ENCODE peak calls at places on chromosomes 7 and 10, in four cellular contexts. One of them, this sample, is unnamed.

GRCh38 chr7:129315916-129316315 is 91.1 kb downstream of the AHCYL2 start:
- DNase-seq in transverse colon: no peak
- DNase-seq in upper lobe of left lung: no peak
- DNase-seq in stomach: no peak
- DNase-seq in this sample: no peak

GRCh38 chr7:113751547-113751946 is 167.3 kb downstream of the PPP1R3A start:
- DNase-seq in transverse colon: no peak
- DNase-seq in upper lobe of left lung: no peak
- DNase-seq in stomach: no peak
- DNase-seq in this sample: no peak

GRCh38 chr10:95133997-95134396 is 60.0 kb upstream of the ACSM6 start:
- DNase-seq in transverse colon: no peak
- DNase-seq in upper lobe of left lung: no peak
- DNase-seq in stomach: no peak
- DNase-seq in this sample: no peak

GRCh38 chr10:103776878-103777591 is 78.3 kb downstream of the SH3PXD2A start:
- DNase-seq in transverse colon: no peak
- DNase-seq in upper lobe of left lung: no peak
- DNase-seq in stomach: no peak
- DNase-seq in this sample: no peak

GRCh38 chr10:15853800-15854199 is 6.5 kb downstream of the MINDY3 start:
- DNase-seq in transverse colon: no peak
- DNase-seq in upper lobe of left lung: no peak
- DNase-seq in stomach: no peak
- DNase-seq in this sample: no peak

GRCh38 chr7:16055263-16055976 is 365.9 kb downstream of the CRPPA start:
- DNase-seq in transverse colon: no peak
- DNase-seq in upper lobe of left lung: no peak
- DNase-seq in stomach: no peak
- DNase-seq in this sample: no peak

GRCh38 chr10:43905502-43906236 is 257.0 kb upstream of the ZNF32 start:
- DNase-seq in transverse colon: no peak
- DNase-seq in upper lobe of left lung: no peak
- DNase-seq in stomach: no peak
- DNase-seq in this sample: no peak

GRCh38 chr10:3486346-3487065 is 298.5 kb downstream of the KLF6 start:
- DNase-seq in transverse colon: peak; percentile 92
- DNase-seq in upper lobe of left lung: peak; percentile 85
- DNase-seq in stomach: peak; percentile 74
- DNase-seq in this sample: no peak

GRCh38 chr7:76282344-76283253 is 19.9 kb upstream of the HSPB1 start:
- DNase-seq in transverse colon: no peak
- DNase-seq in upper lobe of left lung: no peak
- DNase-seq in stomach: no peak
- DNase-seq in this sample: no peak

GRCh38 chr7:11648980-11649379 is 183.0 kb downstream of the THSD7A start:
- DNase-seq in transverse colon: no peak
- DNase-seq in upper lobe of left lung: no peak
- DNase-seq in stomach: no peak
- DNase-seq in this sample: no peak

GRCh38 chr10:31262672-31263071 is 56.3 kb upstream of the ZEB1 start:
- DNase-seq in transverse colon: no peak
- DNase-seq in upper lobe of left lung: no peak
- DNase-seq in stomach: no peak
- DNase-seq in this sample: no peak

GRCh38 chr7:121076350-121077164 is 88.0 kb downstream of the CPED1 start:
- DNase-seq in transverse colon: no peak
- DNase-seq in upper lobe of left lung: no peak
- DNase-seq in stomach: no peak
- DNase-seq in this sample: no peak

GRCh38 chr10:314871-315270 is 179.6 kb downstream of the ZMYND11 start:
- DNase-seq in transverse colon: no peak
- DNase-seq in upper lobe of left lung: no peak
- DNase-seq in stomach: no peak
- DNase-seq in this sample: no peak

GRCh38 chr7:24457215-24457549 is 116.1 kb upstream of the PALS2 start:
- DNase-seq in transverse colon: no peak
- DNase-seq in upper lobe of left lung: no peak
- DNase-seq in stomach: no peak
- DNase-seq in this sample: no peak

GRCh38 chr7:6648815-6649104 is 11.6 kb downstream of the ZNF316 start:
- DNase-seq in transverse colon: no peak
- DNase-seq in upper lobe of left lung: no peak
- DNase-seq in stomach: no peak
- DNase-seq in this sample: peak; percentile 37

GRCh38 chr7:131365876-131366275 is 38.2 kb downstream of the MKLN1 start:
- DNase-seq in transverse colon: no peak
- DNase-seq in upper lobe of left lung: no peak
- DNase-seq in stomach: no peak
- DNase-seq in this sample: no peak

GRCh38 chr7:93902777-93903423 is 3.5 kb upstream of the GNGT1 start:
- DNase-seq in transverse colon: no peak
- DNase-seq in upper lobe of left lung: no peak
- DNase-seq in stomach: no peak
- DNase-seq in this sample: no peak

GRCh38 chr7:106346678-106347217 is 62.0 kb upstream of the NAMPT start:
- DNase-seq in transverse colon: no peak
- DNase-seq in upper lobe of left lung: peak; percentile 36
- DNase-seq in stomach: no peak
- DNase-seq in this sample: no peak

GRCh38 chr10:31146496-31147219 is 115.0 kb upstream of the ZNF438 start:
- DNase-seq in transverse colon: no peak
- DNase-seq in upper lobe of left lung: no peak
- DNase-seq in stomach: no peak
- DNase-seq in this sample: no peak

GRCh38 chr10:5618829-5619228 is 47.6 kb downstream of the ASB13 start:
- DNase-seq in transverse colon: no peak
- DNase-seq in upper lobe of left lung: no peak
- DNase-seq in stomach: no peak
- DNase-seq in this sample: no peak

GRCh38 chr10:1525354-1526162 is 211.8 kb downstream of the ADARB2 start:
- DNase-seq in transverse colon: no peak
- DNase-seq in upper lobe of left lung: no peak
- DNase-seq in stomach: no peak
- DNase-seq in this sample: no peak

GRCh38 chr7:137345799-137346449 is 2.4 kb upstream of the PTN start:
- DNase-seq in transverse colon: no peak
- DNase-seq in upper lobe of left lung: no peak
- DNase-seq in stomach: no peak
- DNase-seq in this sample: no peak

GRCh38 chr10:120948889-120949382 is 97.8 kb downstream of the WDR11 start:
- DNase-seq in transverse colon: peak; percentile 69
- DNase-seq in upper lobe of left lung: no peak
- DNase-seq in stomach: peak; percentile 71
- DNase-seq in this sample: no peak

GRCh38 chr10:124414077-124414476 is 4.6 kb downstream of the OAT start:
- DNase-seq in transverse colon: no peak
- DNase-seq in upper lobe of left lung: no peak
- DNase-seq in stomach: no peak
- DNase-seq in this sample: no peak

GRCh38 chr10:105925045-105925785 is 1239.3 kb downstream of the SORCS1 start:
- DNase-seq in transverse colon: no peak
- DNase-seq in upper lobe of left lung: no peak
- DNase-seq in stomach: no peak
- DNase-seq in this sample: no peak

GRCh38 chr7:55345292-55345691 is 19.8 kb upstream of the LANCL2 start:
- DNase-seq in transverse colon: no peak
- DNase-seq in upper lobe of left lung: no peak
- DNase-seq in stomach: no peak
- DNase-seq in this sample: no peak

GRCh38 chr7:30681262-30682130 is 760 bp downstream of the CRHR2 start:
- DNase-seq in transverse colon: no peak
- DNase-seq in upper lobe of left lung: no peak
- DNase-seq in stomach: no peak
- DNase-seq in this sample: no peak

GRCh38 chr7:116772926-116773749 is 89.2 kb upstream of the CAPZA2 start:
- DNase-seq in transverse colon: no peak
- DNase-seq in upper lobe of left lung: no peak
- DNase-seq in stomach: no peak
- DNase-seq in this sample: no peak

GRCh38 chr10:42924484-42924883 is 141.9 kb downstream of the BMS1 start:
- DNase-seq in transverse colon: no peak
- DNase-seq in upper lobe of left lung: no peak
- DNase-seq in stomach: no peak
- DNase-seq in this sample: no peak

GRCh38 chr10:92480422-92480821 is 93.5 kb downstream of the IDE start:
- DNase-seq in transverse colon: no peak
- DNase-seq in upper lobe of left lung: no peak
- DNase-seq in stomach: no peak
- DNase-seq in this sample: no peak

GRCh38 chr10:59905066-59905734 is 1.2 kb downstream of the CCDC6 start:
- DNase-seq in transverse colon: peak; percentile 59
- DNase-seq in upper lobe of left lung: peak; percentile 49
- DNase-seq in stomach: peak; percentile 46
- DNase-seq in this sample: no peak

GRCh38 chr7:6293202-6293601 is 20.8 kb upstream of the CYTH3 start:
- DNase-seq in transverse colon: no peak
- DNase-seq in upper lobe of left lung: no peak
- DNase-seq in stomach: no peak
- DNase-seq in this sample: no peak

GRCh38 chr7:77794000-77794399 is 4.2 kb downstream of the TMEM60 start:
- DNase-seq in transverse colon: no peak
- DNase-seq in upper lobe of left lung: no peak
- DNase-seq in stomach: no peak
- DNase-seq in this sample: no peak

GRCh38 chr7:95420996-95421846 is 13.6 kb downstream of the PON2 start:
- DNase-seq in transverse colon: no peak
- DNase-seq in upper lobe of left lung: no peak
- DNase-seq in stomach: no peak
- DNase-seq in this sample: no peak

GRCh38 chr10:117133273-117134083 is 4.6 kb downstream of the VAX1 start:
- DNase-seq in transverse colon: no peak
- DNase-seq in upper lobe of left lung: no peak
- DNase-seq in stomach: no peak
- DNase-seq in this sample: no peak

DNA sequence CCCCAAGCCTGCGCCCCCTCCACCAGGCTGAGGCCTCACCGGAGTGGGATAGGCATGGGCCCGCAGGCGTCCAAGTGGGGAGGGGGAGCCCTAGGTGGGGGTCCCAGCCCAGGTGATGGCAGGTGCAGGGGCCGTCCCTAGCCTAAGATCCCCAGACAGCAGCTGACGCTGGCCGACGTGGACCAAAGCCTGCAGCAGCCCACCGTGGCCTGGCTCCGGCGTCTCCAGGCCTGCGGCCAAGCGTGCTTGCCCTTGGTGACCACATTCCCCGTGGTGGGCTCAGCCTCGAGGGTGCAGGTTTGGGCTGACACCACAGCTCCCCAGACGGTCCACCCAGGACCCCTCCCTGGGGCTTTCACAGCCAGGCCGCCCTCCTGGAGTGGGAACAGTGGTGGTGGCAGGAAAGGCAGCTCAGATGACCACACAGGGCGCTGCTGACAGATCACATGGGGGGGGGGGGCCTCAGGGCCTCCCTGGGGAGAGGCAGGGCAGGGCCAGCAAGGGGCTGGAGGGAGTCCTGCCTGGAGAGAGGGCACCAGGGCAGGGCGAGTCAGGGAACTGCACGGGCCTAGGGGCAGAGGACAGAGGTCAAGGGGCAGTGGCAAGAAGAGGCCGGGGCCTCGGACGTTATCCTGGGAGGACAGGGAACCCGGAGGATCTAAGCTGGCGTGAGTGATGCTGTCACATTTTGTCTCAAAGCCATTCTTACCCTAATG is 767 bp upstream of the ADAM8 start:
- DNase-seq in transverse colon: no peak
- DNase-seq in upper lobe of left lung: no peak
- DNase-seq in stomach: no peak
- DNase-seq in this sample: no peak
- TF ChIP-seq POLR2AphosphoS5 in transverse colon: no peak
- TF ChIP-seq POLR2AphosphoS5 in upper lobe of left lung: no peak
- TF ChIP-seq POLR2AphosphoS5 in stomach: no peak
- TF ChIP-seq POLR2AphosphoS5 in this sample: no peak

GRCh38 chr7:99409814-99410213 is 1.0 kb downstream of the BUD31 start:
- DNase-seq in transverse colon: no peak
- DNase-seq in upper lobe of left lung: no peak
- DNase-seq in stomach: no peak
- DNase-seq in this sample: no peak
- TF ChIP-seq EP300 in transverse colon: no peak
- TF ChIP-seq EP300 in upper lobe of left lung: no peak
- TF ChIP-seq EP300 in stomach: no peak
- TF ChIP-seq EP300 in this sample: no peak

GRCh38 chr10:61964059-61964709 is 62.7 kb downstream of the ARID5B start:
- DNase-seq in transverse colon: no peak
- DNase-seq in upper lobe of left lung: no peak
- DNase-seq in stomach: no peak
- DNase-seq in this sample: no peak

GRCh38 chr10:61964949-61965693 is 63.6 kb downstream of the ARID5B start:
- DNase-seq in transverse colon: no peak
- DNase-seq in upper lobe of left lung: no peak
- DNase-seq in stomach: no peak
- DNase-seq in this sample: no peak

GRCh38 chr10:61963669-61964058 is 62.2 kb downstream of the ARID5B start:
- DNase-seq in transverse colon: no peak
- DNase-seq in upper lobe of left lung: no peak
- DNase-seq in stomach: no peak
- DNase-seq in this sample: no peak

GRCh38 chr10:61967298-61967697 is 65.8 kb downstream of the ARID5B start:
- DNase-seq in transverse colon: no peak
- DNase-seq in upper lobe of left lung: no peak
- DNase-seq in stomach: no peak
- DNase-seq in this sample: no peak

GRCh38 chr10:61965694-61966284 is 64.3 kb downstream of the ARID5B start:
- DNase-seq in transverse colon: no peak
- DNase-seq in upper lobe of left lung: no peak
- DNase-seq in stomach: no peak
- DNase-seq in this sample: no peak
- H3K4me1 ChIP-seq in transverse colon: peaks cover 59% of the 10 kb centered on the region
- H3K4me1 ChIP-seq in upper lobe of left lung: peaks cover 5% of the 10 kb centered on the region
- H3K4me1 ChIP-seq in stomach: peaks cover 54% of the 10 kb centered on the region
- H3K4me1 ChIP-seq in this sample: peaks cover 8% of the 10 kb centered on the region

DNA sequence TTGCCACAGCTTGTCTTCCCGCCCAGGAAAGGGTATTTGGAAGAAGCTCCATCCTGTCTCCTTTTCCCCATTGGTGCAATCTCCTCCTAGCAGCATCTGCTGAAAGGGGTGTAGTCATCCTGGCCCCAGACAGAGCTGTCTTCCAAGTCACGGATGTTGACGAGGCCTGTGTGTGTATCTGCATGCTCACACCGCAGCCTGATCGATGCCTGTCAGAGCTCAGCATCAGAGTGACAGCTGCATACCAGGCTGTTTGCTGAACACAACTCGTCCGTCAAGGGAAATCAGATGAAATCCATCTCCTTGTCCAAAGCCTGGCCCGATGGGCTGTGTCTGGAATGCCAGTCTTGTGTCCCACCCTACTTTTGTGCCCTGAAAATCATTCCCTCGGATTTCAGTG is 21.2 kb upstream of the LRRC4 start:
- DNase-seq in transverse colon: no peak
- DNase-seq in upper lobe of left lung: no peak
- DNase-seq in stomach: no peak
- DNase-seq in this sample: no peak
- TF ChIP-seq POLR2AphosphoS5 in transverse colon: no peak
- TF ChIP-seq POLR2AphosphoS5 in upper lobe of left lung: no peak
- TF ChIP-seq POLR2AphosphoS5 in stomach: no peak
- TF ChIP-seq POLR2AphosphoS5 in this sample: no peak

This sample was measured in suprapubic skin.